ENCODE peak calls at places on chromosomes 5 and 9, in four cellular contexts. J is GM12878, B is K562, T is IMR-90. R is an unnamed sample.

GRCh38 chr5:9046756-9047481 is 499.0 kb downstream of the SEMA5A start:
- DNase-seq in T (peak; percentile 99), J (no peak), B (no peak), R (no peak)

GRCh38 chr5:166505086-166505485 is 1786.4 kb upstream of the WWC1 start:
- DNase-seq in T (no peak), B (no peak), J (no peak), R (no peak)

GRCh38 chr5:113266913-113267227 is 167.9 kb downstream of the TSSK1B start:
- DNase-seq in B (no peak), T (no peak), J (no peak), R (no peak)

GRCh38 chr9:134669556-134669955 is 28.0 kb downstream of the COL5A1 start:
- DNase-seq in B (no peak), T (no peak), J (no peak), R (no peak)

GRCh38 chr9:110526426-110526825 is 53.1 kb downstream of the SVEP1 start:
- DNase-seq in J (no peak), T (peak; percentile 75), B (no peak), R (no peak)

GRCh38 chr5:42944989-42945388 is 95.1 kb downstream of the ANXA2R start:
- DNase-seq in B (peak; percentile 31), J (no peak), T (peak; percentile 96), R (no peak)

GRCh38 chr9:136711751-136712689 is at the start of gene DIPK1B:
- DNase-seq in J (no peak), B (peak; percentile 65), T (no peak), R (no peak)

GRCh38 chr5:110038297-110038997 is 348.7 kb downstream of the MAN2A1 start:
- DNase-seq in T (no peak), B (no peak), J (no peak), R (no peak)

GRCh38 chr5:124401247-124402143 is 344.9 kb downstream of the ZNF608 start:
- DNase-seq in B (no peak), J (no peak), T (no peak), R (no peak)

GRCh38 chr5:151719228-151719861 is 32.6 kb upstream of the SPARC start:
- DNase-seq in T (peak; percentile 50), B (peak; percentile 66), J (no peak), R (peak; percentile 67)

GRCh38 chr5:132050136-132050535 is 10.3 kb upstream of the IL3 start:
- DNase-seq in J (no peak), B (no peak), T (no peak), R (no peak)

GRCh38 chr9:97307091-97307490 is 368 bp upstream of the CCDC180 start:
- DNase-seq in B (peak; percentile 66), T (peak; percentile 57), J (no peak), R (peak; percentile 97)

GRCh38 chr5:107676702-107677101 is 6.0 kb upstream of the EFNA5 start:
- DNase-seq in T (peak; percentile 17), J (no peak), B (no peak), R (no peak)

GRCh38 chr5:43482490-43483064 is 1.1 kb downstream of the TMEM267 start:
- DNase-seq in B (peak; percentile 53), T (peak; percentile 28), J (no peak), R (no peak)

GRCh38 chr9:127950513-127951210 is 13.0 kb upstream of the DPM2 start:
- DNase-seq in J (no peak), T (no peak), B (no peak), R (no peak)

GRCh38 chr9:77403244-77403643 is 225.9 kb downstream of the VPS13A start:
- DNase-seq in B (no peak), J (no peak), T (peak; percentile 12), R (no peak)

GRCh38 chr9:126443144-126443543 is 116.5 kb downstream of the MVB12B start:
- DNase-seq in B (no peak), T (no peak), J (no peak), R (no peak)

GRCh38 chr9:122087406-122088200 is 5.5 kb downstream of the TTLL11 start:
- DNase-seq in B (no peak), T (peak; percentile 75), J (no peak), R (no peak)

GRCh38 chr5:9052421-9052820 is 493.5 kb downstream of the SEMA5A start:
- DNase-seq in B (no peak), T (no peak), J (no peak), R (no peak)

GRCh38 chr9:95157491-95158151 is 159.9 kb downstream of the FANCC start:
- DNase-seq in J (peak; percentile 40), T (peak; percentile 94), B (peak; percentile 44), R (no peak)

GRCh38 chr9:122988919-122989614 is 44.4 kb upstream of the GPR21 start:
- DNase-seq in T (no peak), B (no peak), J (no peak), R (no peak)

GRCh38 chr5:38455797-38456330 is 100.6 kb downstream of the LIFR start:
- DNase-seq in J (no peak), T (no peak), B (no peak), R (no peak)

GRCh38 chr5:8848997-8849585 is 696.8 kb downstream of the SEMA5A start:
- DNase-seq in T (peak; percentile 89), J (no peak), B (no peak), R (no peak)

DNA sequence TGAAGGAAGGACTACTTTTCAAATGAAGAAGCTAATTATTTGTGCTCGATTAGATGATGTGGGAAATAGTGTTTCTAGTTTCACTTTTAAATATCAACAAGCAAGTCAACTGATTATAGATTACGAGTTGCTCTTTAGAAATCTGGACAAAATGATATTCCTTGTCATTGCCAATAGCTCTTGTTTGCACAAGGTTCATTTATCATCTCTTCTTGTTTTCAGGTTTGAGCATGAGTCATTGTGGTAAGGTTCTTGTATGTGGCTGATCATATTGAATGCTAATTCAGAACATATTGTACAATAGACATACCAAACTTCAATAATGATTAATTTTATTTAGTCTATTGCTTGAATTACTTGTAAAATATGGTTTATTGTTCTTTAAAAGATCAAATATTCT is 501.2 kb upstream of the FTMT start:
- DNase-seq in J (no peak), B (no peak), T (no peak), R (no peak)
- TF ChIP-seq CHD1 in J (no peak), B (no peak), T (no peak), R (no peak)

GRCh38 chr5:136157514-136157913 is 24.9 kb downstream of the SMAD5 start:
- DNase-seq in J (no peak), T (no peak), B (no peak), R (no peak)

GRCh38 chr5:136155769-136156168 is 23.1 kb downstream of the SMAD5 start:
- DNase-seq in B (no peak), T (peak; percentile 38), J (no peak), R (no peak)

GRCh38 chr5:136155078-136155477 is 22.4 kb downstream of the SMAD5 start:
- DNase-seq in J (no peak), T (no peak), B (no peak), R (no peak)

GRCh38 chr5:136162001-136162400 is 29.4 kb downstream of the SMAD5 start:
- DNase-seq in J (no peak), B (no peak), T (peak; percentile 7), R (no peak)

GRCh38 chr5:136159457-136159856 is 26.8 kb downstream of the SMAD5 start:
- DNase-seq in J (no peak), T (peak; percentile 53), B (no peak), R (no peak)
- TF ChIP-seq CHD1 in J (no peak), T (no peak), B (no peak), R (no peak)

GRCh38 chr9:124220551-124221451 is 36.9 kb upstream of the NEK6 start:
- DNase-seq in B (no peak), J (no peak), T (peak; percentile 52), R (no peak)
- TF ChIP-seq CHD1 in B (no peak), J (no peak), T (no peak), R (no peak)

DNA sequence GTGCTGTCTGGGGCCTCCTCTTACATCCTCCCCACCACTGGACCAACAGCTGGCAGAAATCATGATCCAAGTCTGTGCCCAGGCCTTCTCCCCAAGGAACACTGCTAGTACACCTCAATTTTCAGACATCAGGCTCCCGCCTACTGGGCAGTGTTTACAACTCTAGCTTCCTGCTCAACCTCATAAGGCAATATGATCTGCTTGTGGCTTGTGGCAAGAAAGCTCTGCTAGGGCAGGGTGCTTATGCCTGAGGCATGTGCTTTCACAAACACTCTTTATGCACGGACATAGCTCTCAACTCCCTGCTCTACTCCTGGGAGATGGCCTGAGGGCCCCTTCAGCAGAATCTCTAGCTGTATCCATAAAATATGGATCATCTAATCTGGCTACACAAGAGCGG is 32.5 kb downstream of the SH3TC2 start:
- DNase-seq in J (no peak), B (no peak), T (peak; percentile 93), R (no peak)
- TF ChIP-seq CHD1 in J (no peak), B (no peak), T (no peak), R (no peak)

GRCh38 chr5:59741599-59741998 is 151.9 kb downstream of the PDE4D start:
- DNase-seq in B (no peak), J (no peak), T (no peak), R (no peak)

GRCh38 chr5:59746261-59746765 is 147.2 kb downstream of the PDE4D start:
- DNase-seq in T (peak; percentile 6), B (no peak), J (no peak), R (no peak)

GRCh38 chr5:59749782-59750520 is 143.6 kb downstream of the PDE4D start:
- DNase-seq in B (no peak), J (no peak), T (no peak), R (no peak)

GRCh38 chr5:59744531-59744992 is 149.0 kb downstream of the PDE4D start:
- DNase-seq in B (no peak), J (no peak), T (peak; percentile 25), R (no peak)

GRCh38 chr5:59745422-59745863 is 148.1 kb downstream of the PDE4D start:
- DNase-seq in T (peak; percentile 66), J (no peak), B (no peak), R (no peak)
- TF ChIP-seq CHD1 in T (no peak), J (no peak), B (no peak), R (no peak)

GRCh38 chr5:100776244-100776643 is 126.8 kb downstream of the ST8SIA4 start:
- DNase-seq in T (peak; percentile 10), J (no peak), B (no peak), R (no peak)
- TF ChIP-seq CHD1 in T (no peak), J (no peak), B (no peak), R (no peak)

DNA sequence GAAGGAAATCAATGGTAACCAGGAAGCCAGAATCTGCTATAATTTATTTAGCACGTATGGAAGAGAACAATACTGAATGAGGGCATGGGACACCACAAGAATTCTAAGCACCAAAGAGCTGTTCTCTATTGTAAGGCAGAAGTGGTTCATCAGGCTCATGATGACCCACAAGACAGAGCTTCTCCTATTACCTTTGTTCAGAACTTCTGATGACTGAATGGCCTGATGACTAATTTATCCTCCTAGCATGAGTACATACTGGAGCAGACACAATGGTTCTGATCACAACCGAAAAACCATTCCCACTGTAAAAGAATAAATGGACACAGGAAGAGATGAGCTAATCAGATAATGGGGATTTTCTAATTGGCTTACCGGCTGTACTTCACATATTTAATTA is 329.8 kb upstream of the PDE4D start:
- DNase-seq in J (no peak), B (no peak), T (no peak), R (no peak)
- TF ChIP-seq CHD1 in J (no peak), B (no peak), T (no peak), R (no peak)